ENCODE peak calls at places on chromosomes 1 and 21, in seven cellular contexts. V is choroid plexus epithelial cell, W is HEK293T, N is HFF-Myc, X is non-pigmented ciliary epithelial cell, R is ACHN, A is Caco-2. G is an unnamed sample.

GRCh38 chr1:33272930-33273329 is 16.6 kb downstream of the ZNF362 start:
- DNase-seq in V (no peak), W (no peak), N (no peak), X (no peak), R (no peak), A (no peak), G (no peak)

GRCh38 chr21:45320261-45320990 is 32.7 kb upstream of the POFUT2 start:
- DNase-seq in V (no peak), W (no peak), N (no peak), X (no peak), R (no peak), A (peak; percentile 26), G (no peak)

GRCh38 chr1:6248798-6249731 is 5.1 kb downstream of the HES3 start:
- DNase-seq in V (no peak), W (no peak), N (no peak), X (no peak), R (no peak), A (no peak), G (no peak)

GRCh38 chr1:210076620-210077019 is 138.6 kb downstream of the SYT14 start:
- DNase-seq in V (no peak), W (no peak), N (no peak), X (no peak), R (no peak), A (no peak), G (no peak)

GRCh38 chr1:22709891-22710687 is 550 bp upstream of the EPHB2 start:
- DNase-seq in V (peak; percentile 77), W (peak; percentile 74), N (no peak), X (no peak), R (peak; percentile 55), A (peak; percentile 61), G (peak; percentile 11)

GRCh38 chr1:6052543-6053205 is 7.0 kb downstream of the KCNAB2 start:
- DNase-seq in V (peak; percentile 83), W (peak; percentile 74), N (peak; percentile 33), X (no peak), R (peak; percentile 65), A (no peak), G (peak; percentile 21)

GRCh38 chr1:90126834-90127233 is 131.9 kb downstream of the ZNF326 start:
- DNase-seq in V (no peak), W (no peak), N (no peak), X (no peak), R (no peak), A (no peak), G (no peak)

GRCh38 chr1:24127134-24127800 is 15.3 kb upstream of the MYOM3 start:
- DNase-seq in V (no peak), W (no peak), N (no peak), X (no peak), R (no peak), A (no peak), G (no peak)

GRCh38 chr21:33655591-33656221 is 13.4 kb downstream of the ITSN1 start:
- DNase-seq in V (peak; percentile 96), W (peak; percentile 20), N (peak; percentile 63), X (peak; percentile 95), R (peak; percentile 97), A (peak; percentile 87), G (no peak)

GRCh38 chr21:26191609-26192008 is 21.0 kb upstream of the APP start:
- DNase-seq in V (no peak), W (no peak), N (no peak), X (no peak), R (no peak), A (no peak), G (no peak)

GRCh38 chr1:36497207-36497606 is 14.5 kb upstream of the CSF3R start:
- DNase-seq in V (peak; percentile 28), W (no peak), N (no peak), X (peak; percentile 11), R (no peak), A (no peak), G (no peak)

GRCh38 chr1:202806845-202807366 is 1.3 kb downstream of the KDM5B start:
- DNase-seq in V (no peak), W (peak; percentile 45), N (no peak), X (no peak), R (peak; percentile 39), A (no peak), G (peak; percentile 28)

GRCh38 chr1:16440480-16441311 is at the start of gene NECAP2:
- DNase-seq in V (peak; percentile 95), W (peak; percentile 95), N (peak; percentile 71), X (peak; percentile 66), R (peak; percentile 88), A (peak; percentile 91), G (peak; percentile 87)

GRCh38 chr1:189434461-189434860 is 1043.2 kb downstream of the BRINP3 start:
- DNase-seq in V (no peak), W (no peak), N (no peak), X (no peak), R (no peak), A (no peak), G (no peak)

GRCh38 chr1:116711061-116711582 is 43.1 kb upstream of the CD2 start:
- DNase-seq in V (no peak), W (no peak), N (no peak), X (no peak), R (no peak), A (no peak), G (no peak)

GRCh38 chr1:172397221-172397620 is 23.3 kb upstream of the C1orf105 start:
- DNase-seq in V (peak; percentile 59), W (no peak), N (no peak), X (peak; percentile 48), R (no peak), A (no peak), G (no peak)

GRCh38 chr1:45035631-45036301 is 23.7 kb downstream of the UROD start:
- DNase-seq in V (no peak), W (no peak), N (no peak), X (no peak), R (no peak), A (no peak), G (no peak)

GRCh38 chr21:28336299-28336698 is 656.4 kb downstream of the LTN1 start:
- DNase-seq in V (peak; percentile 88), W (no peak), N (peak; percentile 58), X (peak; percentile 67), R (peak; percentile 60), A (no peak), G (peak; percentile 5)

GRCh38 chr1:190159146-190159545 is 318.5 kb downstream of the BRINP3 start:
- DNase-seq in V (no peak), W (no peak), N (no peak), X (no peak), R (no peak), A (no peak), G (no peak)

GRCh38 chr1:157111396-157112165 is 12.0 kb upstream of the ETV3L start:
- DNase-seq in V (no peak), W (no peak), N (no peak), X (no peak), R (no peak), A (peak; percentile 14), G (no peak)

GRCh38 chr1:201025571-201026002 is 2.1 kb upstream of the KIF21B start:
- DNase-seq in V (peak; percentile 69), W (peak; percentile 72), N (no peak), X (no peak), R (peak; percentile 41), A (no peak), G (no peak)

GRCh38 chr21:31557956-31558838 is 101.3 kb upstream of the SOD1 start:
- DNase-seq in V (peak; percentile 40), W (peak; percentile 60), N (no peak), X (no peak), R (no peak), A (peak; percentile 49), G (no peak)

GRCh38 chr21:19123525-19123924 is 719.9 kb upstream of the TMPRSS15 start:
- DNase-seq in V (no peak), W (no peak), N (no peak), X (no peak), R (no peak), A (no peak), G (no peak)

GRCh38 chr1:52359676-52360594 is 6.1 kb downstream of the CC2D1B start:
- DNase-seq in V (no peak), W (no peak), N (no peak), X (no peak), R (no peak), A (no peak), G (no peak)

GRCh38 chr1:26317612-26318337 is at the start of gene CD52:
- DNase-seq in V (no peak), W (no peak), N (no peak), X (no peak), R (no peak), A (no peak), G (no peak)

GRCh38 chr1:243471026-243471685 is 215.3 kb downstream of the SDCCAG8 start:
- DNase-seq in V (no peak), W (no peak), N (no peak), X (no peak), R (no peak), A (no peak), G (peak; percentile 86)